ENCODE peak calls at places on chromosomes 1 and 21, in ten cellular contexts. U is right atrium auricular region; R is body of pancreas; L is CD4-positive, alpha-beta T cell; I is CD8-positive, alpha-beta T cell; V is tibial nerve; B is coronary artery; E is cardiac muscle cell; Z is upper lobe of left lung; O is heart right ventricle. F is an unnamed sample.

GRCh38 chr1:6889875-6890480 is 104.7 kb downstream of the CAMTA1 start:
- DNase-seq in U (no peak), R (peak; percentile 72), L (peak; percentile 8), I (peak; percentile 53), V (no peak), B (no peak), E (peak; percentile 74), Z (no peak), O (peak; percentile 40), F (no peak)

GRCh38 chr1:177495878-177496277 is 325.1 kb downstream of the BRINP2 start:
- DNase-seq in U (no peak), R (no peak), L (no peak), I (no peak), V (no peak), B (no peak), E (no peak), Z (no peak), O (no peak), F (no peak)

GRCh38 chr1:199948587-199949280 is 78.8 kb upstream of the NR5A2 start:
- DNase-seq in U (no peak), R (no peak), L (no peak), I (no peak), V (no peak), B (no peak), E (no peak), Z (no peak), O (no peak), F (no peak)

GRCh38 chr1:245701631-245702030 is 546.8 kb downstream of the KIF26B start:
- DNase-seq in U (no peak), R (no peak), L (no peak), I (no peak), V (no peak), B (no peak), E (no peak), Z (peak; percentile 16), O (no peak), F (no peak)

GRCh38 chr1:204411451-204412245 is at the start of gene PPP1R15B:
- DNase-seq in U (peak; percentile 98), R (peak; percentile 98), L (peak; percentile 98), I (peak; percentile 98), V (peak; percentile 89), B (peak; percentile 99), E (peak; percentile 98), Z (peak; percentile 99), O (peak; percentile 97), F (peak; percentile 97)

GRCh38 chr1:26110731-26111529 is 694 bp upstream of the PDIK1L start:
- DNase-seq in U (peak; percentile 64), R (peak; percentile 89), L (peak; percentile 74), I (peak; percentile 80), V (peak; percentile 53), B (peak; percentile 80), E (peak; percentile 88), Z (peak; percentile 95), O (peak; percentile 73), F (peak; percentile 49)

GRCh38 chr1:152426731-152427130 is 12.7 kb upstream of the CRNN start:
- DNase-seq in U (no peak), R (no peak), L (no peak), I (no peak), V (no peak), B (no peak), E (no peak), Z (no peak), O (no peak), F (no peak)

GRCh38 chr1:167431261-167431908 is 86.9 kb downstream of the CD247 start:
- DNase-seq in U (no peak), R (no peak), L (no peak), I (no peak), V (no peak), B (no peak), E (peak; percentile 62), Z (no peak), O (no peak), F (no peak)

DNA sequence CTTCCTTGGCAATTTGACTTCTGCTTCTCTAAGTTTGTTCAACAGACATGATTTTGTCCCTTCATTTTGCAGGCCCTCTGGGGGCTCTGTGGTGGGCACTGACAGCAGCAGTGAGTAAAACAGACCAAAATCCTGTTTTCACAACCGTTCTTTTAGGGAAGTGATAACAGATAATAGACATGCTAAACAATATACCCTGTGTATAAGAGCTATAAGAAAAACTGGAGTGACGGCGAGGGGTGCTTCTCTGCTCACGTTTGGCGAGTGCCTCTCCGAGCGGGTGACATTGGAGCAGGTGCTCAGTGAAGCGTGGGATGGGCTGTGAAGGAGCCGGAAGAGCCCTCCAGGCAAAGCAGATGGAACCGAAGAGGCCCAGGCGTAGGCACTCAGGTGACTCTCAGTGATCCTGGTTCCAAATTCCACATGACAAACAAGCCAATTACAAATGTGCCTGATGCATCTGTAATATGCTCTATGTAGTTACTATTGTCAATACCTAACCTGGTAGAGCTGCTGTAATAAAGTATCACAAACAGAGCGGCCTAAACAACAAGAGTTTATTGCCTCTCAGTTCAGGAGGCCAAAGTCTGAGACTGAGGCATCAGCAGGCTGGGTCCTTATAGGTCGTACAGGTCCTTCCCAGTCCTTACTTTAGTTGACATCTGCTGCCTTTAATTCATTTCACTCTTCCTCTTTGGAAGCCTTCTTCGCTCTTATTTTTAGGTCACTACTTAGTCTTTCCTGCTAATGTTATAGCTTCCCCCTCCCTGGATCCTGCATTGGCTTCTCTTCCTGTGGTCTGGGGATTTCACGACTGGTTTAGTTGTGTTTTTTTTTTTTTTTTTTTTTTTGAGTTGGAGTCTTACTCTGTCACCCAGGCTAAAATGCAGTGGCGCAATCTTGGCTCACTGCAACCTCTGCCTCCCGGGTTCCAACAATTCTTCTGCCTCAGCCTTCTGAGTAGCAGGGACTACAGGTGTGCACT is 20.1 kb downstream of the OR2B11 start:
- DNase-seq in U (no peak), R (no peak), L (no peak), I (no peak), V (no peak), B (peak; percentile 22), E (no peak), Z (no peak), O (no peak), F (no peak)
- H3K27ac ChIP-seq in U (no peak overlapping the region), R (no peak overlapping the region), L (no peak overlapping the region), I (no peak overlapping the region), V (no peak overlapping the region), B (no peak overlapping the region), E (no peak overlapping the region), Z (no peak overlapping the region), O (peak overlapping the region; percentile 53), F (no peak overlapping the region)

GRCh38 chr21:46021398-46021797 is 39.8 kb downstream of the COL6A1 start:
- DNase-seq in U (no peak), R (no peak), L (no peak), I (no peak), V (no peak), B (no peak), E (no peak), Z (no peak), O (no peak), F (no peak)
- H3K27ac ChIP-seq in U (no peak overlapping the region), R (no peak overlapping the region), L (no peak overlapping the region), I (no peak overlapping the region), V (peak overlapping the region; percentile 77), B (no peak overlapping the region), E (no peak overlapping the region), Z (no peak overlapping the region), O (no peak overlapping the region), F (no peak overlapping the region)

GRCh38 chr1:55213029-55213884 is 1.9 kb downstream of the USP24 start:
- DNase-seq in U (no peak), R (no peak), L (no peak), I (no peak), V (no peak), B (no peak), E (no peak), Z (no peak), O (no peak), F (no peak)
- H3K27ac ChIP-seq in U (peak overlapping the region; percentile 98), R (peak overlapping the region; percentile 91), L (peak overlapping the region; percentile 91), I (peak overlapping the region; percentile 42), V (peak overlapping the region; percentile 93), B (peak overlapping the region; percentile 97), E (peak overlapping the region; percentile 98), Z (peak overlapping the region; percentile 93), O (peak overlapping the region; percentile 98), F (peak overlapping the region; percentile 62)

GRCh38 chr1:61403863-61404615 is 320.9 kb downstream of the TM2D1 start:
- DNase-seq in U (no peak), R (peak; percentile 5), L (no peak), I (no peak), V (no peak), B (no peak), E (no peak), Z (no peak), O (no peak), F (no peak)
- H3K27ac ChIP-seq in U (no peak overlapping the region), R (peak overlapping the region; percentile 64), L (no peak overlapping the region), I (no peak overlapping the region), V (no peak overlapping the region), B (no peak overlapping the region), E (no peak overlapping the region), Z (no peak overlapping the region), O (peak overlapping the region; percentile 59), F (no peak overlapping the region)

DNA sequence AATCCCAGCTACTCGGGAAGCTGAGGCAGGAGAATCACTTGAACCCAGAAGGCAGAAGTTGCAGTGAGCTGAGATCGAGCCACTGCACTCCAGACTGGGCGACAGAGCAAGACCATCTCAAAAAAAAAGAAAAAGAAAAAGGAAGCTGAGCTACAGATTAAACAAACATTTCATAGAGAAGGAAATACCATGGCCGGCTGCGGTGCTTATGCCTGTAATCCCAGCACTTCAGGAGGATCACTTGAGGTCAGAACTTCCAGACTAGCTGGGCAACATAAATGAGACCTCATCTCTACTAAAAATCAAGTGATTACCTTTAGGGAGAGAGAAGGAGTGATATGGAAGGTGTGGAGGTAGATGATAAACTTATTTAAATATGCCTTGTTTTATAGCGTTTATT is 14.0 kb upstream of the CFAP126 start:
- DNase-seq in U (no peak), R (no peak), L (no peak), I (no peak), V (no peak), B (no peak), E (no peak), Z (no peak), O (no peak), F (no peak)
- H3K27ac ChIP-seq in U (peak overlapping the region; percentile 83), R (no peak overlapping the region), L (no peak overlapping the region), I (no peak overlapping the region), V (no peak overlapping the region), B (no peak overlapping the region), E (no peak overlapping the region), Z (no peak overlapping the region), O (peak overlapping the region; percentile 79), F (no peak overlapping the region)

DNA sequence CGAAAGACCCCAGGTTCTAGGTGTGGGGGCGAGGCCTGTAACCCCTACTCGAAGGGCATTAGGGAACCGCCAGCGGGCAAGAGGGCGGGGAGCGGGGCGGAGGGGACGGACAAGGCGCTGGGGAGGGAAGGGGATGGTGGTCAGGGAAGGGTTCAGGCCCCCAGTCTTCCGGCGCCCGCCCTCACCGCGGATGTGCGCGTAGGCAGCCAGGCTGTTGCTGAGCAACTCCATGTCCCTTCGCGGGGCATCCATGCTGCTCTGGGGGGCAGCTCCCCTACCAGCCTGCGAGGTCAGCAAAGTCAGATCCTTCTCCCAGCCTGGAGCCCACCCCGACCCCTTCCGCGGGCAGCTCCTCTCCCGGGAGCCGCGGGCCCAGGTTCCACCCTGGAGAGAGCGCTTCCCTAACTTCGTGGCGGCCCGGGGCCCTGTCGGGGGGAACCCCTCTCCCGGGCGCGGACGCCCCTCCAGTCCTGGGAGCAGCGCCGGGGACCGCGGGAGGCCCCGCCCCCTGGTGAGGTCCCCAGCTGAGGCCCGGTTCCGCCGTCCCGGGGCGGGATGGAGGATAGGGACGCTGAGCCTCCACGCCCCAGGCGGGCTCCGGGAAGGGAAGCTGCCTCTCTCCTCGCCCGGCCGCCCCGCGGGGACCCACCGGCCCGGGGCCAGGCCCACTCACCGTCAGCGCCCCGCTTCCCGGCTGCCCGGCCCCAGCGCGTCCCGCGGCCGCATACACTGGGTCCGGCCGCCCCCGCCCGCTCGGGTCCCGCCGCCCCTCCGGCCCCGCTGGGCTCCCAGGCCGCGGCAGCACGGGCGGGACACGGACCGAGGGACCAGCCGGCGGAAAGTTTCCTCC is 434 bp downstream of the EVA1B start:
- DNase-seq in U (peak; percentile 64), R (peak; percentile 33), L (peak; percentile 18), I (peak; percentile 58), V (peak; percentile 24), B (peak; percentile 88), E (no peak), Z (peak; percentile 90), O (peak; percentile 57), F (no peak)
- H3K27ac ChIP-seq in U (peak overlapping the region; percentile 94), R (peak overlapping the region; percentile 69), L (no peak overlapping the region), I (no peak overlapping the region), V (peak overlapping the region; percentile 95), B (peak overlapping the region; percentile 93), E (no peak overlapping the region), Z (peak overlapping the region; percentile 92), O (peak overlapping the region; percentile 92), F (no peak overlapping the region)